ENCODE peak calls at places on chromosomes 12 and 14, in six cellular contexts. Y is esophagus squamous epithelium, W is left lung, U is vagina, L is aorta, D is IMR-90. Z is an unnamed sample. For H3K4me1, the result is how much of the 10 kb centered on the place peaks cover.

GRCh38 chr12:104011265-104011664 is 38.7 kb downstream of the GLT8D2 start:
- DNase-seq in Y (no peak), W (no peak), U (no peak), L (no peak), D (peak), Z (no peak)

GRCh38 chr12:114916124-114916523 is 232.1 kb upstream of the TBX3 start:
- DNase-seq in Y (no peak), W (no peak), U (no peak), L (no peak), D (peak), Z (no peak)

GRCh38 chr14:58297762-58298476 is 436 bp upstream of the ARID4A start:
- DNase-seq in Y (peak), W (peak), U (peak), L (peak), D (peak), Z (peak)

GRCh38 chr14:100662850-100663527 is 63.7 kb upstream of the DLK1 start:
- DNase-seq in Y (no peak), W (no peak), U (no peak), L (peak), D (peak), Z (peak)

GRCh38 chr12:94750891-94751290 is 100.5 kb upstream of the TMCC3 start:
- DNase-seq in Y (no peak), W (no peak), U (no peak), L (no peak), D (no peak), Z (no peak)

GRCh38 chr12:68393398-68393797 is 61.2 kb upstream of the MDM1 start:
- DNase-seq in Y (no peak), W (no peak), U (no peak), L (no peak), D (no peak), Z (no peak)

GRCh38 chr12:61798778-61799177 is 461.4 kb upstream of the USP15 start:
- DNase-seq in Y (no peak), W (no peak), U (no peak), L (no peak), D (no peak), Z (no peak)

GRCh38 chr12:96164951-96165858 is 29.0 kb upstream of the ELK3 start:
- DNase-seq in Y (no peak), W (no peak), U (no peak), L (no peak), D (no peak), Z (no peak)

GRCh38 chr14:72521045-72521444 is 372.9 kb downstream of the DPF3 start:
- DNase-seq in Y (no peak), W (no peak), U (no peak), L (no peak), D (no peak), Z (no peak)

GRCh38 chr12:53048033-53048779 is 1.7 kb upstream of the TNS2 start:
- DNase-seq in Y (no peak), W (no peak), U (peak), L (peak), D (no peak), Z (peak)

GRCh38 chr14:82009076-82009475 is 475.4 kb upstream of the SEL1L start:
- DNase-seq in Y (no peak), W (no peak), U (no peak), L (no peak), D (no peak), Z (no peak)

GRCh38 chr12:50618864-50619609 is 114.3 kb downstream of the DIP2B start:
- DNase-seq in Y (no peak), W (no peak), U (no peak), L (no peak), D (peak), Z (no peak)

GRCh38 chr12:26195250-26195640 is at the start of gene SSPN:
- DNase-seq in Y (peak), W (peak), U (no peak), L (peak), D (peak), Z (peak)

GRCh38 chr14:30621354-30621953 is 665 bp upstream of the SCFD1 start:
- DNase-seq in Y (peak), W (no peak), U (no peak), L (no peak), D (peak), Z (no peak)

GRCh38 chr14:98799891-98800290 is 472.1 kb downstream of the BCL11B start:
- DNase-seq in Y (no peak), W (no peak), U (no peak), L (no peak), D (no peak), Z (no peak)

GRCh38 chr12:111185889-111186227 is 183.0 kb downstream of the PHETA1 start:
- DNase-seq in Y (no peak), W (no peak), U (no peak), L (no peak), D (no peak), Z (no peak)

GRCh38 chr12:56776654-56777053 is 13.5 kb downstream of the HSD17B6 start:
- DNase-seq in Y (no peak), W (no peak), U (no peak), L (no peak), D (no peak), Z (no peak)

GRCh38 chr14:101820283-101820798 is 58.8 kb downstream of the PPP2R5C start:
- DNase-seq in Y (no peak), W (no peak), U (peak), L (no peak), D (no peak), Z (no peak)

GRCh38 chr12:122888232-122888752 is 7.6 kb downstream of the VPS37B start:
- DNase-seq in Y (no peak), W (no peak), U (no peak), L (no peak), D (peak), Z (peak)

GRCh38 chr12:31325524-31325875 is 450 bp downstream of the SINHCAF start:
- DNase-seq in Y (no peak), W (no peak), U (peak), L (peak), D (no peak), Z (no peak)

GRCh38 chr12:6899837-6900519 is 4.6 kb upstream of the LRRC23 start:
- DNase-seq in Y (no peak), W (no peak), U (no peak), L (peak), D (peak), Z (peak)

GRCh38 chr12:83958997-83959396 is 953.6 kb downstream of the SLC6A15 start:
- DNase-seq in Y (no peak), W (no peak), U (no peak), L (no peak), D (no peak), Z (no peak)

GRCh38 chr12:120625557-120626419 is 14.6 kb upstream of the CABP1 start:
- DNase-seq in Y (no peak), W (peak), U (no peak), L (no peak), D (no peak), Z (peak)

GRCh38 chr12:125742413-125742812 is 677.2 kb downstream of the AACS start:
- DNase-seq in Y (no peak), W (no peak), U (no peak), L (no peak), D (no peak), Z (no peak)

GRCh38 chr12:27279836-27280235 is 35.8 kb downstream of the STK38L start:
- DNase-seq in Y (no peak), W (no peak), U (no peak), L (no peak), D (no peak), Z (no peak)

GRCh38 chr12:126338031-126338441 is 1272.8 kb downstream of the AACS start:
- DNase-seq in Y (no peak), W (no peak), U (no peak), L (no peak), D (no peak), Z (no peak)

GRCh38 chr14:74257078-74257987 is 18.1 kb downstream of the VSX2 start:
- DNase-seq in Y (no peak), W (peak), U (no peak), L (no peak), D (peak), Z (peak)

GRCh38 chr14:50762001-50762930 is 68.7 kb downstream of the NIN start:
- DNase-seq in Y (no peak), W (no peak), U (no peak), L (no peak), D (peak), Z (no peak)

GRCh38 chr12:90515199-90516175 is 439.5 kb downstream of the CCER1 start:
- DNase-seq in Y (no peak), W (no peak), U (no peak), L (no peak), D (peak), Z (no peak)

GRCh38 chr12:18479266-18479665 is 217.9 kb downstream of the PIK3C2G start:
- DNase-seq in Y (no peak), W (no peak), U (no peak), L (no peak), D (no peak), Z (no peak)

GRCh38 chr14:24674204-24674970 is 40.4 kb upstream of the GZMB start:
- DNase-seq in Y (no peak), W (no peak), U (no peak), L (no peak), D (no peak), Z (no peak)

GRCh38 chr12:132717531-132718387 is 7.1 kb downstream of the PGAM5 start:
- DNase-seq in Y (no peak), W (peak), U (no peak), L (no peak), D (no peak), Z (no peak)

GRCh38 chr12:48977290-48978281 is 536 bp upstream of the WNT1 start:
- DNase-seq in Y (no peak), W (peak), U (no peak), L (peak), D (peak), Z (peak)

GRCh38 chr12:94710933-94711332 is 60.6 kb upstream of the TMCC3 start:
- DNase-seq in Y (no peak), W (no peak), U (no peak), L (no peak), D (peak), Z (no peak)

GRCh38 chr12:116532986-116533342 is 26.2 kb upstream of the MAP1LC3B2 start:
- DNase-seq in Y (no peak), W (no peak), U (no peak), L (no peak), D (no peak), Z (no peak)
- H3K4me3 ChIP-seq in Y (peak), W (no peak), U (peak), L (no peak), D (peak), Z (peak)

GRCh38 chr12:63086149-63086915 is 64.7 kb downstream of the AVPR1A start:
- DNase-seq in Y (no peak), W (no peak), U (no peak), L (no peak), D (no peak), Z (no peak)

GRCh38 chr12:63085120-63085519 is 65.9 kb downstream of the AVPR1A start:
- DNase-seq in Y (no peak), W (no peak), U (no peak), L (no peak), D (no peak), Z (no peak)

GRCh38 chr12:63083046-63083445 is 68.0 kb downstream of the AVPR1A start:
- DNase-seq in Y (no peak), W (no peak), U (no peak), L (no peak), D (no peak), Z (no peak)

GRCh38 chr12:63079791-63080395 is 71.1 kb downstream of the AVPR1A start:
- DNase-seq in Y (no peak), W (no peak), U (no peak), L (no peak), D (no peak), Z (no peak)

DNA sequence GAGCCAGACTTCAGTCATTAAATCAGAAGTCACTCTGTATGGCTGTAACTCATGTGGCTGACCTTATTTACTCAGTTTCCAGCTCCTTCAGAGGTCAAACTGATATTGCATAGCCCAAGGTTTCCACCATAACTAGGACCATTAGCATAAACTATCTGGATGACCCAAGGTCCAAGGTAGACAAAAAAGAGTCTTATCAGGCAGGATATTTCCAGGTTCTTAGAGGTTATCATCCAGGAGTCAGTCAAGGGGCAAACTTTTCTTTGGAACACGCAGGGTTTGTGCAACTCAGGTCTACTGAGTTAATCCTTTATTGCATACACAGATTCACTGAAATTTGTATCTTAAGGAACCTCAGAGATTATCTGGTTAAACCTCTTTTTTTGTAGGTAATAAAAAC is 66.5 kb downstream of the AVPR1A start:
- DNase-seq in Y (no peak), W (no peak), U (no peak), L (no peak), D (no peak), Z (no peak)
- H3K4me1 ChIP-seq in Y (under half), W (under half), U (under half), L (under half), D (under half), Z (under half)

DNA sequence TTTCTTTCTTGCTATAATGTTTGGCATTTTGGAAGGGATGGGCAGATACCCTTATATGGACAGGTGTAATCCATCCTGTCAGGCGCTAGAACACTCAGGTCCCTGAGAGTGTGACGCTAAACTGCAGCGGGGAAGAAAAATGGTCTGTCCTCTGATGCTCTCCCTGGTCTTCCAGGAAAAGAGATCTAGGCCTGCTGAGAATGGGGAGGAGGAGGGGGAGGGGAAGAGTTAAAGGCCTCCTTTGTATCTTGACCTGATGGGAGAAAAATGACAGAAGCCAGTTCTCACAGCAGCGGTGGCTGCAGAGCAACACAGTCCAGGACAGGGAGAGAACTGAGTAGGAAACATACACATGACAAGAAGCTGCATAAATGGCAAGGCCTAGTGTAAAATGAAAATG is 61.1 kb downstream of the RPS6KA5 start:
- DNase-seq in Y (no peak), W (no peak), U (no peak), L (no peak), D (no peak), Z (no peak)
- H3K27ac ChIP-seq in Y (no peak), W (no peak), U (no peak), L (no peak), D (no peak), Z (no peak)

DNA sequence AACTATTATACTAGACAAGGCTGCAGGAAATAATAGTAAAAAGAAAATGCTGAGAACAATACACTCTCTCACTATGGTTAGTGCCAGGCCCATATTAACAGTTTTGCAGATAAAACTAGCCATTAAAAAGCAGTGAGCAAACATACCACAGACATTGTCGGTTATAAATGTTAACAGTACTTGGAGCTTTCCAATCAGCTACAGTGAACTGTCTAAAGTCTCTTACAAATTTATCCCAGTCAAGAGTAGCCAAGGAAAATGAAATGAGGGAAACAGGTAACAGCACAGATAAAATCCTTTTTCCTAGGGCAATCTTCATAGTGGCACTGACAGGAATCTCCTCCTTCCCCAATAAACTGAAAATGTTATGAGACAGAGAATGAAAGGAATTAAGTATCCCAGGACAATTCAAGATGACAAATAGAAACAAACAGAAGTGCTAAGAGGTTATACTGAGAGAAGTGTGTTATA is 30.8 kb downstream of the PAWR start:
- DNase-seq in Y (no peak), W (no peak), U (no peak), L (no peak), D (no peak), Z (no peak)
- H3K4me3 ChIP-seq in Y (no peak), W (no peak), U (no peak), L (no peak), D (no peak), Z (no peak)

DNA sequence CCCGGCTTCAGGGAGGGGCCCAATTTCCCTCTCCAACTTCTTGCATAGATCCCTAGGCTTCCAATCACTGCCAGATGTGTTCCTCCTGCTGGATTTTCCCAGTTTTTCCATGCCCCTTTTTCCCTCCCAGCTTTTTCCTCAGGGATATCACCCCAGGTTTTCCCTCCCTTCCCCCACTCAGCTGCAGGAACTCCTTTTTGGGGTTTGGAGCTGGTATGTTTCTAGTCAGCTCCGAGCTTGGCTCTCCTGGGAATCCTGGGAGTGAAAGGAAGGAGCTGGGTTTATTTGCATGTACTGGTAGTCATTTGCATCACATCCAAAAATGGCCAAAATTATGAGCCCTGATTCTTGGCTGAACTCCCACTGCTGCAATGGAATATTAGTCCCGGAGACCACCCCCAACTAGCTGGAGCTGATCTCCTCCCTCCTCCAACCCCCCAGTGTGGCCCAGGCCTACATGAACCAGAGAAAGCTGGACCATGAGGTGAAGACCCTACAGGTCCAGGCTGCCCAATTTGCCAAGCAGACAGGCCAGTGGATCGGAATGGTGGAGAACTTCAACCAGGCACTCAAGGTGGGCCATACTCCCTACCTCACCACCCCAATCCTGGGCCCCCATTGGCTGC is 1.4 kb upstream of the RDH5 start:
- DNase-seq in Y (no peak), W (no peak), U (no peak), L (peak), D (no peak), Z (no peak)
- H3K4me1 ChIP-seq in Y (under half), W (half or more), U (half or more), L (under half), D (under half), Z (half or more)

GRCh38 chr14:52052289-52052943 is 16.4 kb downstream of the NID2 start:
- DNase-seq in Y (no peak), W (no peak), U (peak), L (no peak), D (peak), Z (no peak)

GRCh38 chr14:52051251-52051650 is 17.6 kb downstream of the NID2 start:
- DNase-seq in Y (no peak), W (no peak), U (peak), L (no peak), D (no peak), Z (no peak)

GRCh38 chr14:52049721-52050588 is 18.9 kb downstream of the NID2 start:
- DNase-seq in Y (no peak), W (no peak), U (no peak), L (no peak), D (no peak), Z (no peak)

GRCh38 chr14:52052991-52053390 is 15.9 kb downstream of the NID2 start:
- DNase-seq in Y (no peak), W (no peak), U (peak), L (no peak), D (peak), Z (no peak)

DNA sequence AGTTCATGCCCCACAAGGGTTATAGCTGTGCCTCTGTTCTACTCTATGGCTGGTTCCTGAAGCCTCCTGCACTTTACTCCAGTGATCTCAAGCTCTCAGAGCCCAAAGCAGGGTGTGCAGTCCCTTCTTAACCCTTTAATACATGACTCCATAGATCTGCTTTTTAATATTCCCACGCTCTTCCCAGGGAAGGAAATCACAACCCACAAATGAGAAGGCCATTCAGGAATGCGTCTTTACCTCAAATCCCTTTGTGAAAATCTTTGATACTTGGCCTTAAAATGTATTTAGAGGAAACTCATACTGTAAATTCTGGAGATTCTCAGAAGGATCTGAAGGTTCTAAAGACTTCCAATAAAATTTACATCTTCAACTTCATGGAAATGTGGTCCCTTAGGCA is 17.0 kb downstream of the NID2 start:
- DNase-seq in Y (no peak), W (no peak), U (no peak), L (no peak), D (peak), Z (no peak)
- H3K27ac ChIP-seq in Y (peak), W (peak), U (peak), L (no peak), D (peak), Z (peak)

GRCh38 chr14:79251278-79251677 is 960.0 kb downstream of the DIO2 start:
- DNase-seq in Y (no peak), W (no peak), U (no peak), L (no peak), D (no peak), Z (no peak)

GRCh38 chr14:79248131-79248530 is 963.2 kb downstream of the DIO2 start:
- DNase-seq in Y (no peak), W (no peak), U (no peak), L (no peak), D (peak), Z (no peak)

GRCh38 chr14:79246200-79246599 is 965.1 kb downstream of the DIO2 start:
- DNase-seq in Y (no peak), W (no peak), U (no peak), L (no peak), D (no peak), Z (no peak)

GRCh38 chr14:79253576-79253975 is 957.7 kb downstream of the DIO2 start:
- DNase-seq in Y (no peak), W (no peak), U (no peak), L (no peak), D (no peak), Z (no peak)

GRCh38 chr14:79248771-79249170 is 962.5 kb downstream of the DIO2 start:
- DNase-seq in Y (no peak), W (no peak), U (no peak), L (no peak), D (no peak), Z (no peak)
- H3K4me3 ChIP-seq in Y (no peak), W (no peak), U (no peak), L (no peak), D (no peak), Z (no peak)

GRCh38 chr12:15428632-15429031 is 106.3 kb downstream of the PTPRO start:
- DNase-seq in Y (no peak), W (no peak), U (no peak), L (no peak), D (no peak), Z (no peak)
- H3K4me1 ChIP-seq in Y (under half), W (under half), U (under half), L (under half), D (under half), Z (under half)

GRCh38 chr14:104580961-104581360 is 1.4 kb downstream of the C14orf180 start:
- DNase-seq in Y (no peak), W (no peak), U (no peak), L (peak), D (peak), Z (no peak)
- H3K27ac ChIP-seq in Y (no peak), W (no peak), U (no peak), L (no peak), D (no peak), Z (no peak)